ENCODE peak calls at places on chromosomes 4 and X, in eight cellular contexts. C is HFF-Myc; R is BE2C; B is GM12865; Q is CD8-positive, alpha-beta T cell; I is kidney epithelial cell; S is cardiac muscle cell; J is testis. O is an unnamed sample.

GRCh38 chr4:7890635-7891393 is 48.8 kb downstream of the AFAP1 start:
- DNase-seq in C (peak; percentile 71), R (peak; percentile 47), B (no peak), Q (no peak), I (no peak), S (peak; percentile 71), J (no peak), O (peak; percentile 96)

GRCh38 chrX:124086411-124086810 is 124.9 kb downstream of the STAG2 start:
- DNase-seq in C (no peak), R (no peak), B (no peak), Q (peak; percentile 7), I (no peak), S (no peak), J (no peak), O (no peak)

GRCh38 chr4:182231080-182231479 is 12.1 kb upstream of the TENM3 start:
- DNase-seq in C (no peak), R (no peak), B (no peak), Q (no peak), I (no peak), S (no peak), J (no peak), O (no peak)

GRCh38 chr4:174663254-174663653 is 141.0 kb upstream of the HPGD start:
- DNase-seq in C (no peak), R (no peak), B (no peak), Q (no peak), I (no peak), S (peak; percentile 38), J (no peak), O (no peak)

GRCh38 chr4:16029329-16029728 is 54.5 kb downstream of the PROM1 start:
- DNase-seq in C (peak; percentile 65), R (no peak), B (no peak), Q (no peak), I (peak; percentile 51), S (peak; percentile 61), J (no peak), O (peak; percentile 21)

GRCh38 chrX:69386681-69387080 is 117.4 kb upstream of the NALF2 start:
- DNase-seq in C (no peak), R (no peak), B (no peak), Q (no peak), I (no peak), S (no peak), J (no peak), O (no peak)

GRCh38 chr4:128440923-128441322 is 153.3 kb upstream of the PGRMC2 start:
- DNase-seq in C (no peak), R (no peak), B (no peak), Q (no peak), I (no peak), S (no peak), J (no peak), O (no peak)

GRCh38 chr4:53962516-53963225 is 101.7 kb downstream of the CHIC2 start:
- DNase-seq in C (no peak), R (peak; percentile 74), B (no peak), Q (no peak), I (peak; percentile 45), S (peak; percentile 65), J (no peak), O (peak; percentile 48)

GRCh38 chrX:65582450-65583082 is 48.0 kb upstream of the LAS1L start:
- DNase-seq in C (no peak), R (no peak), B (no peak), Q (no peak), I (no peak), S (no peak), J (no peak), O (no peak)

GRCh38 chrX:129984196-129984962 is 1.9 kb downstream of the BCORL1 start:
- DNase-seq in C (no peak), R (peak; percentile 38), B (peak; percentile 25), Q (peak; percentile 48), I (no peak), S (peak; percentile 21), J (peak; percentile 17), O (no peak)

GRCh38 chr4:95830647-95831046 is 9.2 kb upstream of the PDHA2 start:
- DNase-seq in C (no peak), R (no peak), B (no peak), Q (no peak), I (no peak), S (no peak), J (no peak), O (no peak)

GRCh38 chr4:141028024-141028529 is 105.2 kb downstream of the RNF150 start:
- DNase-seq in C (peak; percentile 94), R (no peak), B (no peak), Q (no peak), I (no peak), S (peak; percentile 22), J (no peak), O (peak; percentile 94)

GRCh38 chrX:30876367-30876766 is 12.7 kb downstream of the TAB3 start:
- DNase-seq in C (no peak), R (no peak), B (no peak), Q (no peak), I (no peak), S (no peak), J (no peak), O (no peak)

DNA sequence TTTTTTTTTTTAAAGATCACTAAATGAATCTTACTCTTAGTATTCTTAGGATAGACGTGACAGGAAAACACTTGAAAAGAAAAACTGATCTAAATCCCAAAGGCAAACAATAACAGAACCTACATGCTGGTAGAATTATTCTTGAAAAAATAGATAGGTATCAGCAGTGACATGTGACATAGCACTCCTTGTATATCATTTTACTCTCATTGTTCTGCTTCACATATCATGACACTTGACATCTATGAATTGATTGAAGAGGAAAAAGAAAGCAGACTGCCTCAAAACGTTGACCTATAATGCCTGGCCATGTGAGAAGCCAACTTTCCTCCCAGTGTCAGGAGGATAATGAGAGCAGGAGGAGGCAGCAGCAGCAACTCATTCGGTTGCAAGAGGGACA is 555.2 kb downstream of the GABRG1 start:
- DNase-seq in C (no peak), R (no peak), B (no peak), Q (no peak), I (no peak), S (no peak), J (no peak), O (no peak)
- TF ChIP-seq CTCF in C (no peak), R (no peak), B (no peak), Q (no peak), I (no peak), S (no peak), J (no peak), O (no peak)

GRCh38 chr4:55947912-55948725 is 626 bp upstream of the CEP135 start:
- DNase-seq in C (peak; percentile 77), R (no peak), B (peak; percentile 78), Q (peak; percentile 34), I (peak; percentile 65), S (peak; percentile 94), J (no peak), O (peak; percentile 60)

GRCh38 chr4:55947254-55947882 is 1.4 kb upstream of the CEP135 start:
- DNase-seq in C (no peak), R (no peak), B (peak; percentile 78), Q (no peak), I (no peak), S (peak; percentile 8), J (no peak), O (no peak)

GRCh38 chr4:55949480-55949802 is 696 bp downstream of the CEP135 start:
- DNase-seq in C (no peak), R (no peak), B (no peak), Q (no peak), I (no peak), S (no peak), J (no peak), O (no peak)

GRCh38 chr4:55948726-55949479 is at the start of gene CEP135:
- DNase-seq in C (peak; percentile 62), R (peak; percentile 96), B (peak; percentile 97), Q (peak; percentile 92), I (peak; percentile 65), S (peak; percentile 97), J (peak; percentile 95), O (peak; percentile 66)

GRCh38 chr4:55951191-55951922 is 2.6 kb downstream of the CEP135 start:
- DNase-seq in C (no peak), R (no peak), B (no peak), Q (no peak), I (no peak), S (no peak), J (no peak), O (no peak)
- H3K4me3 ChIP-seq in C (no peak overlapping the region), R (no peak overlapping the region), B (no peak overlapping the region), Q (no peak overlapping the region), I (no peak overlapping the region), S (no peak overlapping the region), J (no peak overlapping the region), O (no peak overlapping the region)

DNA sequence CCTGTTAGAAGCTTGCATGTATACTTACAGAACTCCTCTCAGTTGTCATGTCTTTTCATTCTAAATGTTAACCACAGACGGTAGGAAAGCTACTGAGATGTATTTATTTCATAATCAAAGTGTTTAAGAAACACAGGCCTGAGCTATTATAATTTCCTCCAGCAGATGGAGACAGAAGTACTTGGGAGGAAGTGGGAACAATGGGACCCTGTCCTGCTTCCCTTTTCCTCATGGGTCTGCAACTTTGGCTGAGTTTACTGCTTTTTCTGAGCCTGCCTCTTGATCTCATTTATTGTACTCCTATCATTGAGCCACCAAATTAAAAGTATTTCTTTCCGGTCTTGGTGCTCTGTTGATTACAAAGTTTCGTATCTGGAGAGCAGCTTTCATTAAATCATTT is 67.7 kb upstream of the SPANXN2 start:
- DNase-seq in C (no peak), R (no peak), B (no peak), Q (no peak), I (no peak), S (peak; percentile 61), J (peak; percentile 13), O (no peak)
- TF ChIP-seq CTCF in C (peak; percentile 9), R (peak; percentile 23), B (no peak), Q (no peak), I (peak; percentile 61), S (peak; percentile 51), J (peak; percentile 22), O (peak; percentile 53)

GRCh38 chr4:133149932-133150642 is 993 bp downstream of the PCDH10 start:
- DNase-seq in C (no peak), R (no peak), B (no peak), Q (no peak), I (no peak), S (peak; percentile 18), J (no peak), O (no peak)
- H3K4me3 ChIP-seq in C (no peak overlapping the region), R (peak overlapping the region; percentile 94), B (no peak overlapping the region), Q (no peak overlapping the region), I (peak overlapping the region; percentile 35), S (peak overlapping the region; percentile 50), J (peak overlapping the region; percentile 49), O (no peak overlapping the region)

DNA sequence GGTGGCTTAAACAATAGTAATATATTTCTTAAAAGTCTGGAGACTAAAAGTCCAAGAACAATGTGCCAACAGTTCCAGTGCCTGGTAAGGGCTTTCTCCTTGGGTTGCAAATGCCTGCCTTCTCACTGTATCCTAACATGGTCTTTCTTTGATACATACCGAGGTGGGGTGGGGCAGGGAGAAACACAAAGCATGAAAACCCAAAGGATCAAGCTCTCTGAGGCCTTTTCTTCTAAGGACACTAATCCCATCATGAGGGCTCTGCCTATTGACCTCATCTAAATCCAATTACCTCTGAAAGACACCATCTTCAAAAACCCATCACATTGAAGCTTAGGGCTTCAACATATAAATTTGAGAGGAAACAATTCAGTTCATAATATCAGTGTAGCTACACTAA is 311.3 kb downstream of the GRID2 start:
- DNase-seq in C (no peak), R (no peak), B (no peak), Q (no peak), I (no peak), S (no peak), J (no peak), O (no peak)
- TF ChIP-seq CTCF in C (no peak), R (no peak), B (no peak), Q (no peak), I (no peak), S (no peak), J (no peak), O (no peak)

GRCh38 chrX:13695601-13696115 is 6.7 kb downstream of the RAB9A start:
- DNase-seq in C (no peak), R (no peak), B (no peak), Q (no peak), I (no peak), S (no peak), J (no peak), O (no peak)
- H3K4me3 ChIP-seq in C (no peak overlapping the region), R (no peak overlapping the region), B (no peak overlapping the region), Q (no peak overlapping the region), I (no peak overlapping the region), S (no peak overlapping the region), J (no peak overlapping the region), O (no peak overlapping the region)